ENCODE peak calls at places on chromosome 11, in four cellular contexts. G is HepG2, B is WTC11, X is K562. R is an unnamed sample.

GRCh38 chr11:26229270-26229669 is 102.7 kb upstream of the ANO3 start:
- DNase-seq in G (no peak), X (no peak), B (no peak), R (no peak)

GRCh38 chr11:83249972-83250593 is 36.1 kb downstream of the CCDC90B start:
- DNase-seq in G (peak), X (peak), B (no peak), R (peak)

GRCh38 chr11:118295834-118296454 is 8.6 kb upstream of the CD3E start:
- DNase-seq in X (peak), B (no peak), G (peak), R (no peak)

GRCh38 chr11:19880088-19880345 is 167.4 kb downstream of the NAV2 start:
- DNase-seq in X (no peak), B (no peak), G (no peak), R (no peak)

GRCh38 chr11:69178819-69179482 is 23.2 kb downstream of the SMIM38 start:
- DNase-seq in G (no peak), B (no peak), X (no peak), R (no peak)

GRCh38 chr11:120819003-120819402 is 204.9 kb upstream of the TBCEL start:
- DNase-seq in G (peak), B (no peak), X (no peak), R (no peak)

GRCh38 chr11:19320764-19321163 is 80.0 kb upstream of the E2F8 start:
- DNase-seq in G (no peak), B (no peak), X (no peak), R (no peak)

GRCh38 chr11:21896216-21896615 is 296.7 kb upstream of the ANO5 start:
- DNase-seq in B (no peak), G (no peak), X (no peak), R (no peak)

GRCh38 chr11:80365315-80365714 is 924.5 kb upstream of the TENM4 start:
- DNase-seq in G (no peak), X (no peak), B (no peak), R (no peak)

GRCh38 chr11:85752201-85752889 is 58.6 kb downstream of the SYTL2 start:
- DNase-seq in B (no peak), G (no peak), X (no peak), R (no peak)

GRCh38 chr11:122703541-122704272 is 48.2 kb downstream of the UBASH3B start:
- DNase-seq in B (no peak), G (no peak), X (no peak), R (no peak)

GRCh38 chr11:113806403-113806802 is 26.8 kb downstream of the CLDN25 start:
- DNase-seq in G (peak), B (peak), X (peak), R (peak)

GRCh38 chr11:35347921-35348331 is 71.4 kb downstream of the SLC1A2 start:
- DNase-seq in X (no peak), B (no peak), G (no peak), R (peak)

GRCh38 chr11:83047515-83048225 is 24.0 kb downstream of the RAB30 start:
- DNase-seq in G (no peak), B (no peak), X (no peak), R (no peak)

GRCh38 chr11:48242501-48242900 is 2.4 kb upstream of the OR4X2 start:
- DNase-seq in X (no peak), G (no peak), B (no peak), R (no peak)

GRCh38 chr11:123076484-123076883 is 14.5 kb upstream of the HSPA8 start:
- DNase-seq in G (no peak), B (no peak), X (no peak), R (no peak)

GRCh38 chr11:68678031-68678441 is 6.3 kb upstream of the GAL start:
- DNase-seq in B (no peak), X (no peak), G (no peak), R (no peak)

GRCh38 chr11:116857936-116858335 is 20.5 kb upstream of the APOA1 start:
- DNase-seq in G (no peak), X (no peak), B (no peak), R (peak)

GRCh38 chr11:95886462-95886861 is 37.4 kb downstream of the MTMR2 start:
- DNase-seq in G (no peak), B (no peak), X (no peak), R (no peak)

GRCh38 chr11:68004551-68005335 is 846 bp upstream of the UNC93B1 start:
- DNase-seq in B (peak), G (no peak), X (no peak), R (no peak)

GRCh38 chr11:44351006-44351660 is 41.2 kb upstream of the ALX4 start:
- DNase-seq in G (no peak), B (no peak), X (no peak), R (no peak)

GRCh38 chr11:32960553-32961164 is 55.0 kb upstream of the DEPDC7 start:
- DNase-seq in G (peak), B (no peak), X (peak), R (peak)

GRCh38 chr11:11450744-11451362 is 97.8 kb upstream of the CSNK2A3 start:
- DNase-seq in B (no peak), G (no peak), X (no peak), R (no peak)

GRCh38 chr11:71995726-71996291 is 2.9 kb upstream of the IL18BP start:
- DNase-seq in G (no peak), B (no peak), X (peak), R (no peak)

GRCh38 chr11:117057317-117057716 is 40.9 kb downstream of the SIK3 start:
- DNase-seq in G (no peak), B (no peak), X (no peak), R (no peak)

GRCh38 chr11:7910389-7910788 is 20.7 kb downstream of the OR10A6 start:
- DNase-seq in B (no peak), X (no peak), G (no peak), R (no peak)

GRCh38 chr11:117815262-117815803 is 9.2 kb downstream of the FXYD2 start:
- DNase-seq in G (no peak), B (no peak), X (no peak), R (no peak)

GRCh38 chr11:74714904-74715303 is 16.3 kb downstream of the CHRDL2 start:
- DNase-seq in X (no peak), G (no peak), B (no peak), R (no peak)

GRCh38 chr11:12089041-12089440 is 21.3 kb upstream of the MICAL2 start:
- DNase-seq in G (no peak), X (no peak), B (no peak), R (no peak)

GRCh38 chr11:102603576-102603975 is 21.6 kb downstream of the MMP20 start:
- DNase-seq in B (no peak), X (no peak), G (no peak), R (no peak)

GRCh38 chr11:102604875-102605274 is 20.3 kb downstream of the MMP20 start:
- DNase-seq in G (no peak), B (no peak), X (no peak), R (no peak)

GRCh38 chr11:102603091-102603490 is 22.0 kb downstream of the MMP20 start:
- DNase-seq in G (peak), B (no peak), X (no peak), R (no peak)

GRCh38 chr11:102600666-102601065 is 24.5 kb downstream of the MMP20 start:
- DNase-seq in G (peak), B (no peak), X (no peak), R (no peak)

DNA sequence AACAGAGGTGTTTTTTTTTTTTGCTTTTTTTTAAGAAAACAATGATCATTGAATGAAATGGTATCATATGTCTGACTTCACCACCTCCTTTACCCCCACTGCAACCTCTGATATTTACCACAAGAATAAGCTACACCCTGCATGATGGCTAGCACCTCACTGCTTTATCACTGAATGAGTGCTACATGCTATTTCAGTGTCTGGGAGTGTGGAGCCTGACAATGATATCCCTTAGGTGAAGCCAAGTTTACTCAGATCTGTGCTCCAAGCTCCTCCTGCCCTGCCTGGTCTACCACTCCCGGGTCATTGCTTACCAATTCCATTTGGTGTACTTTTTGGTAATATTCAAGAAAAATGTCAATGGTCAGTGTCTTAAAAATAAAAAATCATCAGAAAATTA is 21.1 kb downstream of the MMP20 start:
- DNase-seq in X (no peak), B (no peak), G (no peak), R (no peak)
- TF ChIP-seq FOXJ3 in X (no peak), B (no peak), G (no peak), R (no peak)

GRCh38 chr11:40302669-40303068 is 1156.8 kb downstream of the LRRC4C start:
- DNase-seq in G (no peak), X (no peak), B (no peak), R (no peak)

DNA sequence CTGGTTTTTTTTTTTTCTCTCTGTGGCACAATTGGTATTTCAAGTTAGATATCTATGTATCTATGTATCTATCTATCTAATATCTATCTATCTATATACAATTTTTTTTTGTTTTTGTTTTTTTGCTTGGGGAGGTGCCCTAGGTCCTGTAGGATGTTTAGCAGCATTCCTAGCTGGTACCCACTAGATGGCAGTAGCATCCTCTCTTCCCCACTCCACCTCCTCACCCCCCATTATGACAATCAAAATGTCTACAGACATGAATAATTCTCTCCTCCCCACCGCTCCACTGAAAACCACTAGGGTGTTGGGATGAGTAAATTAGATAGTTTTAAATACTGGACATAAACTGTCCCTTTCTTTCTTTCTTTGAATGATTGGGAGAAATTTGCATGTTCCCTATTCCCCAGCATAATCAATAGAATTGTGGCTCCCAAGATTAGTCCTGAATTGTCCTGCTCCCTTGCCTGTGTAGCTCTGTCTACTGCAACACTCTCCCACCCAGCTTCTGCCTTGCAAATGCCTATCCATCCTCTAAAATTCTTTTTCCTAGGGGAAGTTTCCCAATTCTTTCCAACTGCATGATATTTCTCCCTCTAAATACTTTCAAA is 1152.4 kb downstream of the LRRC4C start:
- DNase-seq in G (peak), B (no peak), X (peak), R (peak)
- TF ChIP-seq FOXJ3 in G (no peak), B (no peak), X (no peak), R (no peak)

DNA sequence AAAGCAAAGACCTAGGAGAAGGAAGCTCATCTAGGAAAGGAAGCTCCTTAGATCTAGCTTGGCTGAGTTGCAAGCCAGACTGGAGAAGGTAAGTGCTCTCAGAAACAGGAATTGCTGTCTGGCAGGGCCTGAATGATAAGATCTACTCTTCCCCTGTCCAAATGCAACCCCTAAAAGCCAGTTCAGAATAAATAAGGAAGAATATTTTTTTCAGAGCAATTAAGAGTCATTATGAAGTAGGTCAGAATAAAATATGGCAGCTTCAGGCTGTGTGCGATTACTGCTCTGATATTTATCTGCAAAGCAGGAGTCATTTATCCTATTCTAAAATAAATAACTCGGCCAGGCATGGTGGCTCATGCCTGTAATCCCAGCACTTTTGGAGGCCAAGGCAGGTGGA is 82.1 kb downstream of the PIWIL4 start:
- DNase-seq in B (no peak), X (no peak), G (no peak), R (peak)
- TF ChIP-seq FOXJ3 in B (no peak), X (no peak), G (no peak), R (peak)

GRCh38 chr11:33994937-33995336 is 56.6 kb upstream of the CAPRIN1 start:
- DNase-seq in G (no peak), B (no peak), X (no peak), R (no peak)

GRCh38 chr11:33996498-33997454 is 54.8 kb upstream of the CAPRIN1 start:
- DNase-seq in B (peak), G (peak), X (peak), R (peak)

GRCh38 chr11:33999393-33999792 is 52.1 kb upstream of the CAPRIN1 start:
- DNase-seq in B (no peak), G (no peak), X (no peak), R (no peak)

GRCh38 chr11:34002420-34002819 is 49.1 kb upstream of the CAPRIN1 start:
- DNase-seq in G (no peak), B (no peak), X (no peak), R (no peak)

DNA sequence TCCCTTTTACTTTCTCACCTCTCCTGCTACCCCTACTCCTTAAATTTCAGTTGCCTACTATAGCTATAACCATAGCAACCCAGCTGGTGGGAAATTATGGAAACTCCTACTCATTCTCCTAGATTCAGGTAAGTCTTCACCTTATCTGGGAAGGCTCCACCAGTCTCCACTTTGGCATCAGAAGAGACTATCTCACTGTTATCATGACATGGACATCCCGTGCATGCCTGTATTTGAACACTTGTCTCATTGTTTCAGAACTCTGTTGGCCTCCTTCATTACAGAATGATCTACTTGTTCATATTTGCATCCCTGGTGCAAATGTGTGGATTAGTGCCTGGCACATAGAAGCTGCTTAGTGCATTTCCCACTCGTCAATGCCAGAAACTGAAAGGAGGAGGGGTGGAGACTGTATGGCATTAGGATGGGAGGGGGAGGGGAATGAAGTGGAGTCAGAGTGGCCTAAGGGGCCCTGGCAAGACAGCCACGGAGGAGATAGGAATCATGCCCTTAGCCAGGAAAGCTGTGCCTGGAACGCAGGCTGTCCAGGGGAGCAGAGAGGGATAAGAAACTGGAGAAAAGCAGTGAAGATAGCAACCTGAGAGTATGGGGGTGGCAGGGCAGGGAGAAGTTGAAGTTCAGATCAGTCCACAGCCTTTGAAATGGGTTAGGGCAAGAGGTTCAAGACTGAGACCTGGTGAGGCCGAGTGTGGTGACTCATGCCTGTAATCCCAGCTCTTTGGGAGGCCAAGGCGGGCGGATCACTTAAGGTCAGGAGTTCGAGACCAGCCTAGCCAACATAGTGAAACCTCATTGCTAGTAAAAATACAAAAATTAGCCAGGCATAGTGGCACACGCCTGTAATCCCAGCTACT is 53.8 kb upstream of the CAPRIN1 start:
- DNase-seq in B (no peak), X (no peak), G (no peak), R (peak)
- TF ChIP-seq FOXJ3 in B (no peak), X (no peak), G (no peak), R (no peak)

DNA sequence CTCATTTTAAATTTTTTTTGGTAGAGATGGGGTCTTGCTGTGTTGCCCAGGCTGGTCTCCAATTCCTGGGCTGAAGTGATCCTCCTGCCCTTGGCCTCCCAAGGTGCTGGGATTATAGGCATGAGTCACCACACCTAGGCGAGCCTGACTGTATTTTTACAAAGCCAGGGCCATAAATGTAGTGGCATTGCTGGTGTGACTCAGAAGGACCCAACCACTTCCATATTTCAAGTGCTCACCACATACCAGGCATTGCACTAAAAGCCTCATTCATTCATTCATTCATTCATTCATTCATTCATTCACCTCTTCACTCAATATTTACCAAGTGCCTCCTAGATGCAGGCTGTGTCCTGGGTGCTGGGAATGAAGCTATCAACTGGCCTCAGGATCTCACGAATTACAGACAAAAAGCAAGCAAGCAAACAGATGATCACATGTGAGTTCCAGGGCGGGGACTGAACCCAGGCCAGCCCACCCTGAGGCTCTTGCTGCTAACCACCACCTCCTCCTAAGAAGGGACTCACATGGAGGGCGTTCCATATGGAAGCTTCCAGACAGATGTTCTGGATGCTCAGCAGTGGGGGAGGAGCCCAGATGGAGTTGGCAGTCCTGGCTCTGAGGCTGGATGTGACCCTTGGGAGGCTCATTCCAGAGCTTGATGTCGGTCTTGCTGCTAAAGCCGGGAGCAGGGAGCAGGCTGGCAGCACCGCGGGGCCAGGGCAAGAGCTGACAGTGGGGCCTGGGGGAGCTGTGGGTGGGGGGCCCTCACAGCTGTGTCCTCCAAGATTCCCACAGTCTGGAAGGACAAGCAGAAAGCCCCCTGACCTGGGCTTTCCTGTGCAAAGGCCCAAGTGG is 158.8 kb downstream of the CTTN start:
- DNase-seq in B (no peak), G (no peak), X (no peak), R (no peak)
- TF ChIP-seq FOXJ3 in B (no peak), G (no peak), X (no peak), R (no peak)

GRCh38 chr11:77253690-77254089 is 47.8 kb downstream of the GDPD4 start:
- DNase-seq in G (no peak), X (no peak), B (no peak), R (no peak)

GRCh38 chr11:77252555-77253270 is 48.8 kb downstream of the GDPD4 start:
- DNase-seq in X (no peak), B (no peak), G (peak), R (no peak)

GRCh38 chr11:77249427-77249826 is 52.1 kb downstream of the GDPD4 start:
- DNase-seq in G (no peak), X (no peak), B (no peak), R (no peak)

DNA sequence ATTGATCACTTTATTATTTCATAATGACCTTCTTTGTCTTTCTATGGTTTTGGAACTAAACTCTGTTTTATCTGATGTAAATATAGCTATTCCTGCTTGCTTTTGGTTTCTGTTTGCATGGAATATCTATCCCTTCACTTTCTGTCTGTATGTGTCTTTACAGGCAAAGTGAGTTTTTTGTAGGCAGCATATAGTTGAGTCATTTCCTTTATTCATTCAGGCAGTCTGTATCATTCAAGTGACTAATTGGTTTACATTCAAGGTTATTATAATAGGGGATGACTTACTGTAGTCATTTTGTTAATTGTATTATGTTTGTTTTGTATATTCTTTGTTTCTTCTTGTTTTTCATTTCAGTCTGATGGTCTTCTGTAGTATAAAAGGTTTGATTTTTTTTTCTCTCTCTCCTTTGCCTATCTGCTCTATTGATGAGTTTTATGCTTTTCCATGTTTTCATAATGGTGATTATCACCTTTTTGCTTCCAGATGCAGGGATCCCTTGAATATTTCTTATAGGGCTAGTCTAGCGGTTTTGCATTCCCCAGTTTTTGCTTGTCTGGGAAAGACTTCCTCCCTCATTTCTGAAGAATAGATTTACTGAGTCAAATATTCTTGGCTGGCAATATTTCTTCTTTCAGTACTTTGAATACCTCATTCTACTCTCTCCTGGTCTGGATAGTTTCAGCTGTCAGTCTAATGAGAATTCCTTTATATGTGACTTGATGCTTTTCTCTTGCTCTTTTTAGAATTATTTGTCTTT is 50.4 kb downstream of the GDPD4 start:
- DNase-seq in G (no peak), B (no peak), X (no peak), R (no peak)
- TF ChIP-seq FOXJ3 in G (no peak), B (no peak), X (no peak), R (no peak)

GRCh38 chr11:6610591-6610990 is 1.4 kb downstream of the TAF10 start:
- DNase-seq in B (no peak), G (no peak), X (no peak), R (no peak)

GRCh38 chr11:6612816-6613136 is 760 bp upstream of the TAF10 start:
- DNase-seq in G (peak), B (peak), X (no peak), R (peak)

GRCh38 chr11:6612008-6612815 is at the start of gene TAF10:
- DNase-seq in X (peak), G (peak), B (peak), R (peak)

GRCh38 chr11:6609502-6610015 is 2.5 kb downstream of the TAF10 start:
- DNase-seq in B (no peak), G (no peak), X (no peak), R (no peak)

GRCh38 chr11:6611092-6612007 is 666 bp downstream of the TAF10 start:
- DNase-seq in B (peak), G (no peak), X (peak), R (no peak)
- TF ChIP-seq FOXJ3 in B (no peak), G (no peak), X (no peak), R (no peak)

R was measured in SK-N-SH.